ENCODE peak calls at places on chromosomes 7 and 10, in six cellular contexts. G, C, X, J, B and E are unnamed samples.
A peak's percentile ranks its signal among the peaks of the same experiment; 100 is the strongest.

GRCh38 chr10:15344876-15345285 is 26.2 kb downstream of the FAM171A1 start:
- DNase-seq in C (no peak), X (no peak), G (no peak), J (peak; percentile 10), B (peak; percentile 89), E (no peak)

GRCh38 chr7:99789441-99790070 is 5.6 kb upstream of the CYP3A4 start:
- DNase-seq in X (no peak), B (no peak), J (no peak), G (no peak), C (no peak), E (no peak)

GRCh38 chr7:87028636-87029035 is 30.8 kb downstream of the ELAPOR2 start:
- DNase-seq in X (no peak), G (no peak), B (no peak), J (no peak), C (no peak), E (no peak)

GRCh38 chr7:20307901-20308300 is 22.8 kb upstream of the ITGB8 start:
- DNase-seq in X (no peak), C (no peak), G (no peak), J (peak; percentile 73), B (no peak), E (no peak)

GRCh38 chr10:73883553-73883952 is 9.2 kb upstream of the CAMK2G start:
- DNase-seq in G (no peak), C (no peak), B (no peak), J (no peak), X (no peak), E (no peak)

GRCh38 chr10:50585921-50586739 is 37.6 kb downstream of the SGMS1 start:
- DNase-seq in C (no peak), J (no peak), B (no peak), G (no peak), X (no peak), E (no peak)

GRCh38 chr7:149422065-149422913 is 38.6 kb downstream of the ZNF777 start:
- DNase-seq in C (peak; percentile 17), G (peak; percentile 55), J (peak; percentile 81), B (peak; percentile 60), X (peak; percentile 83), E (peak; percentile 62)

GRCh38 chr10:15374156-15374555 is 3.1 kb upstream of the FAM171A1 start:
- DNase-seq in J (no peak), G (no peak), B (no peak), C (no peak), X (no peak), E (no peak)

GRCh38 chr10:109894516-109894915 is 28.8 kb downstream of the XPNPEP1 start:
- DNase-seq in J (peak; percentile 13), X (peak; percentile 87), C (no peak), G (no peak), B (no peak), E (peak; percentile 40)

GRCh38 chr7:72336887-72337821 is 75.0 kb downstream of the CALN1 start:
- DNase-seq in C (no peak), X (no peak), B (no peak), G (no peak), J (no peak), E (no peak)